ENCODE peak calls at places on chromosomes 13 and 19, in six cellular contexts. V is A549, Y is A673, M is heart right ventricle, C is psoas muscle, F is left ventricle myocardium inferior. I is an unnamed sample.
A peak's percentile ranks its signal among the peaks of the same experiment; 100 is the strongest.

GRCh38 chr13:23960566-23961156 is 63.4 kb upstream of the C1QTNF9B start:
- DNase-seq in F (no peak), Y (peak; percentile 57), V (peak; percentile 39), M (no peak), C (no peak), I (no peak)

GRCh38 chr19:13964776-13965175 is 12.5 kb downstream of the DCAF15 start:
- DNase-seq in C (no peak), M (no peak), V (no peak), F (no peak), Y (no peak), I (no peak)

GRCh38 chr13:27270594-27271520 is at the start of gene RASL11A:
- DNase-seq in F (peak; percentile 88), Y (peak; percentile 77), M (peak; percentile 90), V (peak; percentile 80), C (peak; percentile 83), I (peak; percentile 84)

GRCh38 chr13:64855506-64855905 is 2374.6 kb downstream of the PCDH9 start:
- DNase-seq in C (no peak), M (no peak), V (no peak), Y (peak; percentile 37), F (no peak), I (no peak)

GRCh38 chr19:15280048-15280725 is 47.9 kb upstream of the EPHX3 start:
- DNase-seq in M (peak; percentile 61), F (peak; percentile 69), Y (no peak), C (peak; percentile 76), V (no peak), I (peak; percentile 77)

GRCh38 chr13:23695711-23696512 is 125.7 kb downstream of the TNFRSF19 start:
- DNase-seq in C (peak; percentile 51), Y (no peak), F (peak; percentile 58), M (peak; percentile 51), V (no peak), I (no peak)

GRCh38 chr19:2112516-2113320 is 16.0 kb downstream of the IZUMO4 start:
- DNase-seq in M (peak; percentile 19), V (no peak), Y (no peak), C (no peak), F (no peak), I (no peak)

GRCh38 chr13:91955546-91956355 is 557.3 kb downstream of the GPC5 start:
- DNase-seq in C (no peak), M (no peak), V (no peak), Y (no peak), F (no peak), I (no peak)

GRCh38 chr13:45838171-45838745 is 13.3 kb downstream of the SIAH3 start:
- DNase-seq in V (no peak), F (no peak), Y (peak; percentile 80), C (no peak), M (no peak), I (no peak)

GRCh38 chr19:42140125-42140754 is 8.0 kb upstream of the POU2F2 start:
- DNase-seq in Y (peak; percentile 56), C (peak; percentile 41), V (peak; percentile 53), F (peak; percentile 61), M (peak; percentile 59), I (no peak)

GRCh38 chr19:52140077-52140710 is 456 bp upstream of the ZNF616 start:
- DNase-seq in V (no peak), M (no peak), Y (no peak), C (no peak), F (no peak), I (no peak)

DNA sequence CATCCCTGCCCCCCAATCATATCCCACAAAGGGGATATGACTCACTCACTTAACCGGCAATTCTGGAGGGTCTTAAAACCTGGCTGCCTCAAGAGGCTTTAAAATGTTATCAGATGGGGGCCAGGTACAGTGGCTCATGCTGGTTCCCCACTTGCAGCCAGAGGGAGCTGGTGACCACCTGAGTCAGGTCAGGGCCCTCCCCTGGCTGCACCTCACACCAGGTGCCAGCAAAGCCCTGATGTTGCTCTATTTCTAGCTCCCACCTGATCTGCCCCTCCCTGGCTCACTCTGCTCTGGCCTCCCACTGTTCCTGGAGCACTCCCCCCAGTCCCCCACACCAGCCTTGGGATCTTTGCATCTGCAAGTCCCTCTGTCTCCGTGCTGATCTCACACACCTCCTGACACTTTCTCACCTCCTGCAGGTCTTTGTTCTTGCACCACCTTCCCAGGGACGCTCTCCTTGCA is 14.2 kb downstream of the HPN start:
- DNase-seq in F (no peak), M (no peak), V (peak; percentile 51), C (no peak), Y (no peak), I (no peak)
- TF ChIP-seq CTCF in F (no peak), M (no peak), V (peak; percentile 45), C (no peak), Y (no peak), I (peak; percentile 53)

DNA sequence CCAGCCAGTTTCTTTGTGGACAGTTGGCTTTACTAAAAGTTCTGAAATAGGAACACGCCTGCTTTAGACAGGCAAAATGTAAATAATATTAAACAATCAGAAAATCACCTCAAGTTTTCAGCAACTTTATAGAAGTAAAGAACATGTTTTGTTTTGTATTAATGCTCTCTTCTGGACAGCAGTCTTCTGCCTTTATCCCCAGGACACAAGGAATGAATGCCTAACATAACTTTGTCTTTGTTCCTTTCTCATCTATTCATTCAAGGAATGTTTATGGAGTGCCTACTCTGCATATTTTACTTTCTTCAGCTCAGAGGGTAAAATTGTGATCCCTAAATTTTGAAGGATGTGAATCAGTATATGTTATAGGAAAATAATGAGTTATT is 325.4 kb downstream of the FOXO1 start:
- DNase-seq in V (no peak), M (no peak), Y (no peak), F (no peak), C (no peak), I (no peak)
- H3K27ac ChIP-seq in V (no peak overlapping the region), M (no peak overlapping the region), Y (no peak overlapping the region), F (no peak overlapping the region), C (no peak overlapping the region), I (no peak overlapping the region)

GRCh38 chr19:4988770-4989251 is 19.9 kb downstream of the KDM4B start:
- DNase-seq in V (no peak), Y (no peak), C (peak; percentile 82), M (no peak), F (peak; percentile 54), I (peak; percentile 82)
- H3K4me3 ChIP-seq in V (no peak overlapping the region), Y (no peak overlapping the region), C (no peak overlapping the region), M (no peak overlapping the region), F (peak overlapping the region; percentile 28), I (no peak overlapping the region)

GRCh38 chr13:111401755-111402154 is 81.3 kb downstream of the TEX29 start:
- DNase-seq in F (no peak), C (no peak), M (no peak), Y (no peak), V (no peak), I (no peak)
- TF ChIP-seq CTCF in F (no peak), C (no peak), M (no peak), Y (no peak), V (no peak), I (no peak)

DNA sequence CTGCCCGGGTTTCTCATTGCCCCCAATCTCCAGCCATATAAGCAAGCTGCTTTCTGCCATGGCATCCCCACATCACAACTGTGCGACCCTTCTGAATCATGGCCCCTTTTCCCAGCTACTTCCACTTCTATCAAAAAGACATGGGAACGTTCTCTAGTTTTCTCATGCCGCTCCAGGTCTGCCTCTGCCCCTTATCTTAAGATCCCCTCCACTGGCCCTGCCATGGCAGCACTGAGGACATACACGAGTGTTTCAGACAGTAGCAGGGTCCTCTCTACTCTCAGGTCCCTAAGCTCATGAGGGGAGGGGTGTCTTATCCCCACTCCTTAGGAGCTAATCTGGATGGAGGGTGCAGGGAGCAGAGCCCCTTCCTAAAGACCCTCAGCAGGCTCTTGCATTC is 5.5 kb upstream of the AMER2 start:
- DNase-seq in Y (no peak), C (no peak), M (no peak), V (no peak), F (no peak), I (no peak)
- H3K27ac ChIP-seq in Y (no peak overlapping the region), C (no peak overlapping the region), M (no peak overlapping the region), V (no peak overlapping the region), F (no peak overlapping the region), I (no peak overlapping the region)

DNA sequence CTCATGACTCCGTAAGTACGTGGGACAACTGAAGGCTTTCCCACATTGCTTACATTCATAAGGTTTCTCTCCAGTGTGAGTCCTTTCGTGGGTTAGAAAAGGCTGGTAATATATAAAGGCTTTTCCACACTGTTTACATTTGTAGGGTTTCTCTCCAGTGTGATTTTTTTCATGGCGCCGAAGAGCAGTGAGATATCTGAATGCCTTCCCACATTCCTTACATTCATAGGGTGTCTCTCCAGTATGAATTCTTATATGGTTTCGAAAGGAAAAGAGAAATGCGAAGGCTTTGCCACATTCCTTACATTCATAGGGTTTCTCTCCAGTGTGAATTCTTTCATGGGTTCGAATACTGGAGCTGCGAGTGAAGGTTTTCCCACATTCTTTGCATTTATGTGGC is 29.5 kb downstream of the ZNF490 start:
- DNase-seq in V (no peak), F (no peak), Y (no peak), M (no peak), C (no peak), I (no peak)
- H3K4me3 ChIP-seq in V (no peak overlapping the region), F (no peak overlapping the region), Y (no peak overlapping the region), M (no peak overlapping the region), C (no peak overlapping the region), I (no peak overlapping the region)

GRCh38 chr13:99955747-99956472 is 15.7 kb downstream of the ZIC5 start:
- DNase-seq in C (peak; percentile 40), Y (peak; percentile 59), M (no peak), F (no peak), V (no peak), I (no peak)

GRCh38 chr13:99959127-99959529 is 12.4 kb downstream of the ZIC5 start:
- DNase-seq in V (no peak), F (no peak), Y (no peak), M (no peak), C (no peak), I (no peak)

GRCh38 chr13:99955107-99955746 is 16.3 kb downstream of the ZIC5 start:
- DNase-seq in C (no peak), M (no peak), F (no peak), V (no peak), Y (no peak), I (no peak)

GRCh38 chr13:99958402-99959126 is 13.0 kb downstream of the ZIC5 start:
- DNase-seq in Y (no peak), M (no peak), C (no peak), F (no peak), V (no peak), I (no peak)

GRCh38 chr13:99956473-99957349 is 14.9 kb downstream of the ZIC5 start:
- DNase-seq in M (no peak), C (peak; percentile 19), V (no peak), Y (peak; percentile 78), F (no peak), I (no peak)
- TF ChIP-seq CTCF in M (no peak), C (no peak), V (no peak), Y (peak; percentile 29), F (no peak), I (no peak)

DNA sequence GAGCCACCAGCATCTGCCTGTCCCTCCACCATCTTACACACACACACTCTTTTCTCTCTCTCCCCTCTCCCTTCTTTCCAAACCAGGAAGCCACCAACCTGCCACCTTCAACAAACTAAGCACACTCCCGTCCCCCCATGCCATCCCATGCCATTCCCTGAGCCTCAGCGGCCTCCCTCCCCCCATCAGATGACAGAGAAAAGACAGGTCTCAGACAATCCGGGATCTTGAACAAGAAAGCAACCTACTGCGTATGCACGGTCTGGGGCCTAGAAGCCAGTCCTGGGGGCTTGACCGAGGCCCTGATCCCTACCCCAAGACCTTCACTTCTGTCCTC is 19.4 kb downstream of the AKT2 start:
- DNase-seq in V (no peak), F (no peak), M (no peak), C (no peak), Y (no peak), I (no peak)
- H3K27ac ChIP-seq in V (no peak overlapping the region), F (peak overlapping the region; percentile 80), M (peak overlapping the region; percentile 56), C (peak overlapping the region; percentile 83), Y (no peak overlapping the region), I (peak overlapping the region; percentile 77)

I was measured in right atrium auricular region.